ENCODE peak calls at places on chromosomes 2 and 18, in six cellular contexts. I is spleen; T is lung; L is GM23248; H is hepatocyte; U is effector memory CD4-positive, alpha-beta T cell. N is an unnamed sample.

GRCh38 chr2:219402665-219403515 is 15.2 kb upstream of the DNPEP start:
- DNase-seq in U (peak; percentile 11), L (peak; percentile 95), I (no peak), H (peak; percentile 92), T (peak; percentile 64), N (peak; percentile 21)

GRCh38 chr2:33322607-33323006 is 153.8 kb upstream of the RASGRP3 start:
- DNase-seq in U (no peak), L (no peak), I (no peak), T (no peak), H (no peak), N (no peak)

GRCh38 chr2:241009601-241010530 is 11.4 kb downstream of the SNED1 start:
- DNase-seq in H (peak; percentile 60), L (peak; percentile 91), T (peak; percentile 64), U (no peak), I (peak; percentile 80), N (no peak)

GRCh38 chr18:26657618-26658581 is 109.5 kb upstream of the KCTD1 start:
- DNase-seq in T (no peak), U (no peak), I (no peak), L (no peak), H (no peak), N (peak; percentile 1)

GRCh38 chr2:192002418-192002817 is 155.5 kb upstream of the CAVIN2 start:
- DNase-seq in I (no peak), U (no peak), L (no peak), T (no peak), H (no peak), N (no peak)

GRCh38 chr2:118012778-118013177 is 1.1 kb downstream of the CCDC93 start:
- DNase-seq in U (no peak), L (no peak), T (no peak), H (no peak), I (no peak), N (peak; percentile 18)

GRCh38 chr2:70871398-70872211 is 36.0 kb upstream of the CD207 start:
- DNase-seq in I (peak; percentile 93), T (peak; percentile 87), U (peak; percentile 39), L (peak; percentile 87), H (peak; percentile 90), N (no peak)

GRCh38 chr18:48003426-48004349 is 73.2 kb upstream of the SMAD2 start:
- DNase-seq in L (peak; percentile 37), I (no peak), T (no peak), U (no peak), H (no peak), N (peak; percentile 39)

GRCh38 chr2:25821225-25822056 is 56.8 kb downstream of the ASXL2 start:
- DNase-seq in L (no peak), U (no peak), H (no peak), I (no peak), T (no peak), N (no peak)

GRCh38 chr2:207734264-207734635 is 22.8 kb downstream of the CCNYL1 start:
- DNase-seq in L (peak; percentile 56), T (no peak), I (no peak), H (peak; percentile 46), U (no peak), N (no peak)

GRCh38 chr2:18440141-18440605 is 120.3 kb downstream of the RDH14 start:
- DNase-seq in T (no peak), L (peak; percentile 83), H (no peak), U (no peak), I (no peak), N (no peak)

GRCh38 chr2:10205201-10205475 is 82.6 kb downstream of the RRM2 start:
- DNase-seq in U (no peak), T (no peak), H (no peak), L (no peak), I (peak; percentile 15), N (no peak)

GRCh38 chr2:25250331-25251031 is 82.1 kb upstream of the POMC start:
- DNase-seq in H (peak; percentile 49), L (peak; percentile 6), I (no peak), T (no peak), U (no peak), N (no peak)

GRCh38 chr2:207692206-207693065 is 19.0 kb upstream of the CCNYL1 start:
- DNase-seq in L (peak; percentile 47), I (no peak), T (peak; percentile 51), H (peak; percentile 35), U (no peak), N (no peak)

GRCh38 chr2:1887915-1888314 is 143.6 kb upstream of the PXDN start:
- DNase-seq in L (peak; percentile 38), H (no peak), I (no peak), U (no peak), T (no peak), N (no peak)

GRCh38 chr18:56709463-56709862 is 58.3 kb downstream of the WDR7 start:
- DNase-seq in T (no peak), U (no peak), I (no peak), H (peak; percentile 56), L (peak; percentile 90), N (peak; percentile 82)

GRCh38 chr2:26298638-26299393 is 47.1 kb upstream of the SELENOI start:
- DNase-seq in U (no peak), T (peak; percentile 56), I (peak; percentile 80), L (peak; percentile 81), H (peak; percentile 45), N (peak; percentile 55)

GRCh38 chr18:67875057-67875456 is 358.5 kb upstream of the DSEL start:
- DNase-seq in H (no peak), T (no peak), I (no peak), U (no peak), L (no peak), N (no peak)

GRCh38 chr18:56795381-56795780 is 144.2 kb downstream of the WDR7 start:
- DNase-seq in L (peak; percentile 44), U (no peak), I (no peak), T (no peak), H (no peak), N (no peak)

GRCh38 chr2:106011993-106012392 is 182.1 kb downstream of the UXS1 start:
- DNase-seq in L (no peak), I (no peak), H (no peak), U (no peak), T (no peak), N (no peak)

GRCh38 chr2:46487667-46488333 is 8.4 kb downstream of the TMEM247 start:
- DNase-seq in T (peak; percentile 77), I (no peak), U (no peak), H (no peak), L (peak; percentile 88), N (no peak)

GRCh38 chr2:103868394-103868793 is 985.5 kb upstream of the POU3F3 start:
- DNase-seq in I (no peak), H (no peak), L (no peak), T (no peak), U (no peak), N (no peak)

GRCh38 chr18:63725682-63726480 is 23.1 kb downstream of the SERPINB11 start:
- DNase-seq in T (no peak), H (no peak), L (no peak), I (no peak), U (no peak), N (no peak)

GRCh38 chr2:55031505-55031904 is 18.7 kb downstream of the RTN4 start:
- DNase-seq in L (no peak), T (no peak), H (no peak), U (no peak), I (no peak), N (no peak)
- H3K4me1 ChIP-seq in L (peaks cover 56% of the 10 kb centered on the region), T (peaks cover 4% of the 10 kb centered on the region), H (peaks cover 13% of the 10 kb centered on the region), U (peaks cover 4% of the 10 kb centered on the region), I (peaks cover 60% of the 10 kb centered on the region), N (peaks cover 27% of the 10 kb centered on the region)

GRCh38 chr2:190679813-190680591 is 31.1 kb downstream of the NAB1 start:
- DNase-seq in U (peak; percentile 37), I (peak; percentile 82), T (peak; percentile 39), L (peak; percentile 38), H (peak; percentile 41), N (peak; percentile 86)
- H3K4me1 ChIP-seq in U (peaks cover 8% of the 10 kb centered on the region), I (peaks cover 15% of the 10 kb centered on the region), T (peaks cover 13% of the 10 kb centered on the region), L (peaks cover 11% of the 10 kb centered on the region), H (no peaks in the 10 kb centered on the region), N (peaks cover 10% of the 10 kb centered on the region)

DNA sequence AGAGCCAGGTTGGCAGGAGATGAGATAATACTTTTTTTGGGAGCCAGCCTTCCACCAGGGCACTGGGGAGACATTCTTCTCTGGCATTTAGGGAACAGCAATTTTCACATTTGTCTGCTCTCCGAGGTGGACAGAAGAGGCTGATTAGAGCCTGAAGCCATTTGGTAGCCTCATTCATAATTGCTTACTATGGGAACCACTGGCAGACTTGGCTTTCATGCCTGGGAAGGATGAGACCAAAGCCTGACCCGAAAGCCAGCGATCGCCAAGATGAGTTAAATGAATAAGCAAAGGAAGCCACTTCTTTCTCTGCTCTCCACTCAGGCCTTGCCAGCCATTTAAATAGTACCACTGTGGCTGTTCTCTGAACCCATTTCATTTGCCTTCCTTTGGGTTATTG is 70.1 kb downstream of the NRP2 start:
- DNase-seq in H (no peak), L (no peak), I (no peak), T (no peak), U (no peak), N (no peak)
- H3K4me1 ChIP-seq in H (peaks cover 25% of the 10 kb centered on the region), L (peaks cover 16% of the 10 kb centered on the region), I (no peaks in the 10 kb centered on the region), T (no peaks in the 10 kb centered on the region), U (no peaks in the 10 kb centered on the region), N (peaks cover 10% of the 10 kb centered on the region)

DNA sequence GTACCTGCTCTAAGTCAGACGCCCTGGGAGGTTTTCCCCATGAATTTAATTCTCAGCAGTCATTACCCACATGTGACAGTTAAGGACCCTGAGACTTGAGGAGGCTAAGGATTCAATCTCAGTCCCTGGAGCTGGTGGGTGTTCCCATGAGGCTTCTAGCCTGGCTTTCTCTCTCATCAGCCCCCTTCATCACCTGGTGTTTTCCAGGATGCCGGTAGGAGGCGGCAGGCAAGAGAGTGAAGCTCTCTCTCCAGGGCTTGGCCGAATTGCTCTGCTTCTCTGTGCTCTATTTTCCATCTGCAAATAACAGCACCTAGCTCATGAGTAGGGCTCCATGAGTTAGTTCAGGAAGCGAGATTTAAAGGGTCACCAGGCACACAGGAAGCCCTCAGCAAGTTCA is 241.9 kb downstream of the PTPRM start:
- DNase-seq in I (no peak), L (no peak), T (no peak), H (no peak), U (no peak), N (no peak)
- H3K4me1 ChIP-seq in I (no peaks in the 10 kb centered on the region), L (peaks cover 13% of the 10 kb centered on the region), T (peaks cover 41% of the 10 kb centered on the region), H (peaks cover 7% of the 10 kb centered on the region), U (no peaks in the 10 kb centered on the region), N (no peaks in the 10 kb centered on the region)

GRCh38 chr2:43103093-43103404 is 123.4 kb downstream of the ZFP36L2 start:
- DNase-seq in L (no peak), U (no peak), I (no peak), T (no peak), H (no peak), N (peak; percentile 53)

GRCh38 chr2:43104763-43105162 is 121.6 kb downstream of the ZFP36L2 start:
- DNase-seq in H (no peak), L (no peak), T (no peak), U (no peak), I (no peak), N (no peak)

GRCh38 chr2:43105586-43106562 is 120.5 kb downstream of the ZFP36L2 start:
- DNase-seq in L (peak; percentile 57), H (peak; percentile 60), T (peak; percentile 75), U (no peak), I (peak; percentile 85), N (peak; percentile 45)

GRCh38 chr2:43102366-43103092 is 123.9 kb downstream of the ZFP36L2 start:
- DNase-seq in H (no peak), U (no peak), I (no peak), L (no peak), T (no peak), N (no peak)

GRCh38 chr2:43104106-43104505 is 122.3 kb downstream of the ZFP36L2 start:
- DNase-seq in T (no peak), U (no peak), L (no peak), I (no peak), H (no peak), N (no peak)
- H3K4me1 ChIP-seq in T (no peaks in the 10 kb centered on the region), U (no peaks in the 10 kb centered on the region), L (peaks cover 16% of the 10 kb centered on the region), I (peaks cover 48% of the 10 kb centered on the region), H (peaks cover 42% of the 10 kb centered on the region), N (peaks cover 24% of the 10 kb centered on the region)

GRCh38 chr2:239288237-239288636 is 112.6 kb downstream of the HDAC4 start:
- DNase-seq in I (no peak), L (no peak), U (no peak), H (no peak), T (no peak), N (no peak)
- H3K4me1 ChIP-seq in I (peaks cover 61% of the 10 kb centered on the region), L (peaks cover 20% of the 10 kb centered on the region), U (peaks cover 38% of the 10 kb centered on the region), H (peaks cover 44% of the 10 kb centered on the region), T (peaks cover 29% of the 10 kb centered on the region), N (peaks cover 5% of the 10 kb centered on the region)

N was measured in foreskin keratinocyte.